ENCODE peak calls at places on chromosomes 12 and 14, in six cellular contexts. Y is HCT116, K is PC-3, J is IMR-90, H is endothelial cell of umbilical vein, U is OCI-LY7. T is an unnamed sample.

GRCh38 chr12:64616221-64616620 is 5.9 kb downstream of the RASSF3 start:
- DNase-seq in Y (no peak), K (no peak), J (peak; percentile 17), H (peak; percentile 37), U (no peak), T (no peak)

GRCh38 chr14:74516451-74517155 is 23.0 kb downstream of the ISCA2 start:
- DNase-seq in Y (no peak), K (peak; percentile 39), J (peak; percentile 25), H (no peak), U (no peak), T (no peak)

GRCh38 chr12:122986258-122986871 is 5.9 kb downstream of the ARL6IP4 start:
- DNase-seq in Y (no peak), K (no peak), J (no peak), H (no peak), U (no peak), T (no peak)

GRCh38 chr14:64123241-64123956 is 170.8 kb downstream of the ESR2 start:
- DNase-seq in Y (no peak), K (peak; percentile 11), J (no peak), H (no peak), U (no peak), T (no peak)

GRCh38 chr14:25349269-25349668 is 299.3 kb upstream of the STXBP6 start:
- DNase-seq in Y (no peak), K (no peak), J (no peak), H (no peak), U (no peak), T (no peak)

GRCh38 chr14:39265032-39265431 is 31.3 kb downstream of the MIA2 start:
- DNase-seq in Y (peak; percentile 41), K (peak; percentile 37), J (peak; percentile 32), H (no peak), U (peak; percentile 44), T (no peak)

GRCh38 chr14:66496911-66497310 is 10.7 kb downstream of the CCDC196 start:
- DNase-seq in Y (no peak), K (no peak), J (no peak), H (no peak), U (no peak), T (no peak)

GRCh38 chr14:23445773-23446172 is 10.3 kb upstream of the MYH7 start:
- DNase-seq in Y (no peak), K (no peak), J (no peak), H (no peak), U (no peak), T (no peak)

GRCh38 chr12:6871052-6871957 is 1.8 kb downstream of the SPSB2 start:
- DNase-seq in Y (peak; percentile 56), K (peak; percentile 69), J (no peak), H (no peak), U (peak; percentile 26), T (no peak)

GRCh38 chr14:54182419-54183040 is 214.3 kb upstream of the CDKN3 start:
- DNase-seq in Y (no peak), K (peak; percentile 96), J (peak; percentile 74), H (peak; percentile 75), U (no peak), T (no peak)

GRCh38 chr14:102749833-102750775 is 27.1 kb upstream of the TRAF3 start:
- DNase-seq in Y (no peak), K (no peak), J (no peak), H (no peak), U (no peak), T (no peak)

GRCh38 chr12:97756066-97756701 is 293.6 kb downstream of the RMST start:
- DNase-seq in Y (no peak), K (no peak), J (no peak), H (no peak), U (no peak), T (no peak)

GRCh38 chr12:50597200-50598195 is 92.7 kb downstream of the DIP2B start:
- DNase-seq in Y (peak; percentile 71), K (peak; percentile 83), J (peak; percentile 93), H (peak; percentile 80), U (peak; percentile 19), T (peak; percentile 55)

GRCh38 chr12:111084172-111084571 is 163.8 kb upstream of the MYL2 start:
- DNase-seq in Y (no peak), K (no peak), J (no peak), H (no peak), U (peak; percentile 62), T (no peak)

GRCh38 chr14:79369359-79370332 is 841.7 kb downstream of the DIO2 start:
- DNase-seq in Y (no peak), K (peak; percentile 90), J (peak; percentile 99), H (peak; percentile 88), U (no peak), T (no peak)

GRCh38 chr12:97308576-97309198 is 153.9 kb upstream of the RMST start:
- DNase-seq in Y (peak; percentile 46), K (peak; percentile 65), J (peak; percentile 65), H (peak; percentile 77), U (peak; percentile 55), T (peak; percentile 15)

GRCh38 chr14:29240046-29240445 is 473.5 kb downstream of the FOXG1 start:
- DNase-seq in Y (no peak), K (peak; percentile 87), J (peak; percentile 89), H (peak; percentile 84), U (no peak), T (no peak)

GRCh38 chr14:74457511-74457910 is 31.5 kb upstream of the SYNDIG1L start:
- DNase-seq in Y (no peak), K (no peak), J (no peak), H (no peak), U (no peak), T (no peak)

GRCh38 chr12:1519642-1520041 is 74.7 kb downstream of the FBXL14 start:
- DNase-seq in Y (no peak), K (no peak), J (no peak), H (no peak), U (no peak), T (no peak)

GRCh38 chr14:61540931-61541330 is 154.4 kb upstream of the HIF1A start:
- DNase-seq in Y (no peak), K (no peak), J (no peak), H (no peak), U (no peak), T (no peak)
- H4K20me1 ChIP-seq in Y (no peaks in the 10 kb centered on the region), K (no peaks in the 10 kb centered on the region), J (no peaks in the 10 kb centered on the region), H (no peaks in the 10 kb centered on the region), U (no peaks in the 10 kb centered on the region), T (no peaks in the 10 kb centered on the region)

GRCh38 chr12:132622437-132623071 is 4.0 kb downstream of the P2RX2 start:
- DNase-seq in Y (no peak), K (peak; percentile 49), J (peak; percentile 94), H (no peak), U (peak; percentile 39), T (no peak)
- H4K20me1 ChIP-seq in Y (no peaks in the 10 kb centered on the region), K (no peaks in the 10 kb centered on the region), J (no peaks in the 10 kb centered on the region), H (no peaks in the 10 kb centered on the region), U (no peaks in the 10 kb centered on the region), T (no peaks in the 10 kb centered on the region)

DNA sequence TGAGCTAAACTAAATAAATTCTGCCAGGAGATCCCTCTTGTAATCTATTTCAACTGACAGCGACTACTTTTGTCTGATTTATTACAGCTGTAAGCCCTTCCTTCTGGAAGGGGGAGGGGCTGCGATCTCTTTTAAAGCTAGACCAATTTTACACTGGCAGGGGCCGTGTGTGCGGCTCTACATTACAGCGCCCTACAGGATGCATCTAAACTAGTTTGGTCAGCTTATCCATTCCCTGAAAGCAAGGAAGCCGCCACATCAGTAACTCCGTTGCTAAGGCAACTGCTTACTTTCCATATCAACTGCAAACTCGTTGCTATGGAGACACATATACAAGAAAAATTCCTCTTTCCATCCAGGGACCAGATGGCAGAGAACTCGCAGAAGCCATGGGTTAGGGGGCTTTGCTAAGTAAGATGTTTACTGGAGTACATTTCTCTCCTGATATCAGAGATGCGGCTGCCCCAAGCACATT is 17.4 kb downstream of the FOXN3 start:
- DNase-seq in Y (no peak), K (no peak), J (peak; percentile 96), H (peak; percentile 43), U (peak; percentile 57), T (no peak)
- H4K20me1 ChIP-seq in Y (no peaks in the 10 kb centered on the region), K (no peaks in the 10 kb centered on the region), J (peaks cover 84% of the 10 kb centered on the region), H (no peaks in the 10 kb centered on the region), U (peaks cover 5% of the 10 kb centered on the region), T (no peaks in the 10 kb centered on the region)

GRCh38 chr12:120844768-120845449 is 59.2 kb downstream of the SPPL3 start:
- DNase-seq in Y (no peak), K (no peak), J (no peak), H (no peak), U (no peak), T (no peak)

GRCh38 chr12:120844297-120844696 is 59.9 kb downstream of the SPPL3 start:
- DNase-seq in Y (no peak), K (no peak), J (no peak), H (no peak), U (no peak), T (no peak)

GRCh38 chr12:120845696-120846095 is 58.5 kb downstream of the SPPL3 start:
- DNase-seq in Y (no peak), K (no peak), J (no peak), H (no peak), U (no peak), T (no peak)

GRCh38 chr12:120847392-120848157 is 56.6 kb downstream of the SPPL3 start:
- DNase-seq in Y (peak; percentile 23), K (peak; percentile 34), J (no peak), H (no peak), U (peak; percentile 77), T (peak; percentile 78)

GRCh38 chr12:120846721-120847120 is 57.4 kb downstream of the SPPL3 start:
- DNase-seq in Y (no peak), K (peak; percentile 19), J (peak; percentile 50), H (no peak), U (no peak), T (no peak)
- H4K20me1 ChIP-seq in Y (peaks cover 4% of the 10 kb centered on the region), K (no peaks in the 10 kb centered on the region), J (peaks cover 67% of the 10 kb centered on the region), H (peaks cover 3% of the 10 kb centered on the region), U (peaks cover 4% of the 10 kb centered on the region), T (no peaks in the 10 kb centered on the region)

GRCh38 chr14:93075891-93076290 is 39.8 kb downstream of the ITPK1 start:
- DNase-seq in Y (no peak), K (no peak), J (no peak), H (no peak), U (no peak), T (no peak)
- H4K20me1 ChIP-seq in Y (no peaks in the 10 kb centered on the region), K (no peaks in the 10 kb centered on the region), J (no peaks in the 10 kb centered on the region), H (no peaks in the 10 kb centered on the region), U (no peaks in the 10 kb centered on the region), T (no peaks in the 10 kb centered on the region)

T was measured in GM12878.